ENCODE peak calls at places on chromosomes 11 and 22, in seven cellular contexts. S is IMR-90; A is kidney; W is caudate nucleus; I is CD8-positive, alpha-beta T cell; M is K562; R is cardiac muscle cell. D is an unnamed sample.

GRCh38 chr11:11973361-11973800 is 35.0 kb downstream of the DKK3 start:
- DNase-seq in S (peak), A (peak), W (no peak), I (no peak), M (no peak), R (peak), D (no peak)

GRCh38 chr22:20919718-20920117 is 2.5 kb downstream of the CRKL start:
- DNase-seq in S (no peak), A (no peak), W (no peak), I (no peak), M (no peak), R (no peak), D (no peak)

GRCh38 chr22:44182591-44183588 is 2.2 kb downstream of the PARVG start:
- DNase-seq in S (no peak), A (peak), W (no peak), I (peak), M (no peak), R (no peak), D (peak)

GRCh38 chr11:61082931-61083531 is 19.3 kb upstream of the CD5 start:
- DNase-seq in S (no peak), A (no peak), W (no peak), I (no peak), M (no peak), R (no peak), D (no peak)

GRCh38 chr11:32210601-32211000 is 119.7 kb downstream of the RCN1 start:
- DNase-seq in S (peak), A (no peak), W (no peak), I (no peak), M (no peak), R (peak), D (no peak)

GRCh38 chr11:69906453-69906907 is 87.3 kb upstream of the FGF3 start:
- DNase-seq in S (peak), A (no peak), W (no peak), I (no peak), M (no peak), R (no peak), D (no peak)

GRCh38 chr11:43576834-43577521 is 103.6 kb upstream of the HSD17B12 start:
- DNase-seq in S (peak), A (no peak), W (no peak), I (no peak), M (peak), R (peak), D (no peak)

GRCh38 chr11:34599406-34599901 is 21.4 kb upstream of the EHF start:
- DNase-seq in S (peak), A (no peak), W (no peak), I (no peak), M (peak), R (peak), D (no peak)

GRCh38 chr11:60625262-60625661 is 74.2 kb upstream of the MS4A8 start:
- DNase-seq in S (peak), A (no peak), W (no peak), I (no peak), M (peak), R (peak), D (no peak)

GRCh38 chr11:2450321-2451041 is 5.7 kb downstream of the KCNQ1 start:
- DNase-seq in S (no peak), A (no peak), W (no peak), I (no peak), M (no peak), R (no peak), D (no peak)

GRCh38 chr22:29382575-29383328 is 5.6 kb downstream of the AP1B1 start:
- DNase-seq in S (no peak), A (no peak), W (no peak), I (no peak), M (peak), R (no peak), D (no peak)

GRCh38 chr22:43867839-43868652 is 5.7 kb upstream of the SULT4A1 start:
- DNase-seq in S (peak), A (peak), W (no peak), I (no peak), M (peak), R (peak), D (no peak)

GRCh38 chr22:41290262-41291221 is 4.6 kb upstream of the RANGAP1 start:
- DNase-seq in S (peak), A (no peak), W (no peak), I (no peak), M (no peak), R (peak), D (no peak)

GRCh38 chr22:29302681-29303465 is 3.6 kb upstream of the GAS2L1 start:
- DNase-seq in S (no peak), A (no peak), W (no peak), I (no peak), M (no peak), R (peak), D (no peak)

DNA sequence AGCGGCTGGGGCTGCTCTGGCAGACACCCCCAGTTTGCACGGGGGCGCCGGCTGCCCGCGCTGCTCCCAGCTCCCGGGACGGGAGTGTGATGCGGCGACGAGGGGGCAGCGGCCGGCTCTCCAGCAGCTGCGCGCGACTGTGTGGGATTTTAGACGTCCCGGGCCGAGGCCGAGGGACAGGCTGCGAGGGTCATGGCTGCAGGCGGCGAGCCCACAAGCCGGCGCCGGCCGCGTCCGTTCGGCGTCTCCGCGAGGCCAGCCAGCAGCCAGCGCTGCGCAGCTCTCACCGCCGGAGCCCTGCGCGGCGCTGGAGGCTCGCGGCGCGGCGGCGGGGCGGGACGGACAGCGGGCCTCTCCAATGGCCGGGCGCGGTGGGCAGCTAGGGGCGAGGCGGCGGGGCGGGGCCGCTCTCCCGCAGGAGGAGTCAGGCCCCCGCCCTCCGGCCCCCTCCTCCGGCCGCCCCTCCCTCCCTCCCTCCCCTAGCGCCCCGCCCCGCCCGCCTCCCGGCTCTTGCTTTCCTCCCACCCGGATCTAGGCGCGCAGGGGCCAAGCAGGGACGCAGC is at the start of gene FZD4:
- DNase-seq in S (peak), A (peak), W (peak), I (peak), M (peak), R (peak), D (peak)
- H3K27ac ChIP-seq in S (peak), A (peak), W (peak), I (no peak), M (peak), R (peak), D (peak)

DNA sequence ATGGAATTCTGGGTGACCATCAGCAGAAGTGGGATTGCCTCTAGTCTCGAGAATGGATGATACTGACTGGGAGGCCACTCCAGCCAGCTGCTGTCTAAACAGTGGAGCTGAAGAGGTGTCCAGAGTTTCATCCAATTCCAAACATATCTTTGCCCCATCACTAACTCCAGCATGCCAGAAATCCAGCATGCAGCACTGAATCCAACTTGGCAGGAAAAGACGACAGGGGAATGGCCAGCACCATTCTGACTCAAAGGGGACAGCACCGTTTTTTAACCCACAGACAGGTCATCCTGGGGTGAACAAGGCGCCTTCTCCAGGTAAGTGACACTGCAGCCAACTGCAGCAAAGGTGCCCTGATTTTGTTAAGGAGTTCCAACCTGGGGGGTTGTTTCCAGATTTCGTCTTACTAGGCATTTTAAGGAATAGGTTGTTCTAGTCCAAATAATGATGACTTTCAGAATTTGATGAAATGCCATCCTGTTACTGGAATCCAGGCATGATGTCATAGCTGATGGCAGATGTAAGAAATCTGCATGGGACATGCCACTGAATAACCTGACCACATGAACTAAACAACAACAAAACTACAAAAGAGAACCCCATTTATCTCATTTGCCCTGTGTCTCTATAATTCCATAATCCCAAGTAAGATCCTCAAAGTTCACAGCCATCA is 32.3 kb downstream of the FEZ1 start:
- DNase-seq in S (peak), A (no peak), W (no peak), I (no peak), M (no peak), R (no peak), D (no peak)
- H3K27ac ChIP-seq in S (no peak), A (no peak), W (peak), I (no peak), M (no peak), R (no peak), D (no peak)

GRCh38 chr11:46693597-46694012 is 6.8 kb downstream of the ARHGAP1 start:
- DNase-seq in S (peak), A (no peak), W (no peak), I (no peak), M (no peak), R (peak), D (no peak)

GRCh38 chr11:46694095-46694494 is 6.3 kb downstream of the ARHGAP1 start:
- DNase-seq in S (no peak), A (no peak), W (no peak), I (no peak), M (peak), R (no peak), D (no peak)

GRCh38 chr11:46695345-46696211 is 4.8 kb downstream of the ARHGAP1 start:
- DNase-seq in S (no peak), A (no peak), W (no peak), I (no peak), M (no peak), R (no peak), D (no peak)

GRCh38 chr11:46696212-46696558 is 4.2 kb downstream of the ARHGAP1 start:
- DNase-seq in S (no peak), A (no peak), W (peak), I (no peak), M (no peak), R (no peak), D (no peak)

DNA sequence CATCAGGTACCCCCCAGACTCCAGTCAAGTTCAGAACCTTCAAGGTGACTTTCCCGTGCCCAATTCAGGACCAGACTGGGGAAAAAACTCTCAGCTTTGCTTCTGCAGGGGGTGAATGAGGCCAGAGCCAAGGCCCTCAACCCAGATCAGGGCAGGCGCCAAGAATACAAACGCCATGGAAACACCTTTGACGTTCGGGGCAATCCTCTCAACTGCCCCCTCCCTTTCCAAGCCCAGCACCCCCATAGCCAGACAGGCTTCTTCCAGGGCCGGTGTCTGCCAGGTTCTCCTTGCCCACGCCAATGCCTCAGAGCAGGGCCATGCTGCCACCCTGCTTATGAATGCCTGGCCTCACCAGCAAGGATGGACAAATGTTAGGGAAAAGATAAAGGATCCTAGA is 5.8 kb downstream of the ARHGAP1 start:
- DNase-seq in S (no peak), A (no peak), W (no peak), I (no peak), M (no peak), R (no peak), D (no peak)
- H3K27ac ChIP-seq in S (no peak), A (peak), W (peak), I (no peak), M (peak), R (no peak), D (no peak)

DNA sequence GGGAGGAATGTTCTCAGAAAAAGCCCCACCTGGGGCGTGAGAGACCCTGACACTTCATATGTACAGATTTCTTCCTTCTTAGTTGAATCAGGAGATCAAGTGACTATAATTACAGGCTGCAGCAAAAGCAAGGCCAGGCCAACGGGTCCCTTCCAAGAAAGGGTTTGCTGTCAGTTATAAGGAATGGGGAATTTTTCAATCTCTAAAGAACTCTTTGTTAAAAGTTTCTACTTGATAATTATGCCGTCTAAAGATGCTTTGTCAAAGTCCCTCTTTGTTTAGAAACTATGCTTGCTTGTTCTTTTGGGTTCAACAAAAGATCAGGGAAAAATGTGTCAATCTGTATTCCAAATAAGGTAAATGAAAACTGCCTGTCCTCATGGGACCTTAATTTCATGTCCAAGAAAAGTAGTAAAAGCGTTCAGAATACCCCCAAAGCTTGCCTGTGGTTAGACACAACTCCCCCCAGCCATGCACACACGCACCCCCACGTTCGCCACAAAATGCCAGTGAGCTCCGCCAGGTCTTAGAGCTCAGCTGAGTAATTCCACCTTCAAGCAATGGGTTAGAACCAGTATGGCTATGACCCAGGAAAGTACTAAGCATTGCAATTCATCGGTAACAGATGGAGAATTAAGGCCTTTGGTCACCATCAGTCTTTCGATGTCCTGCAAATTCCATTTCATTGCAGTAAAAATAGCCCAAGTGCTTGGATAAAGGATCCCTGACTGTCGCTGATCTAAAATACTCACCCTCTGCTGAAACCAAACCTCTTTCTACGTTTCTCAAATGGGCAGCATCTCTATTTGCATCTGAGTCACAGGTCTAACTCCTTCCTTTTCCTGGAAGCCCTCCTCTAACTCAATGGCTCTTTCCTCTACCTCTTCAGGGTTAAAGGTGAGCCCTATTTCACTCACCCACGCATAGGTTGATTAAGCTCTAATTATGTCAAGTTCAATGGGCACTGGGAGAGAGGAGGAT is 419.2 kb upstream of the SYN3 start:
- DNase-seq in S (no peak), A (no peak), W (no peak), I (no peak), M (no peak), R (no peak), D (no peak)
- H3K27ac ChIP-seq in S (no peak), A (no peak), W (no peak), I (no peak), M (no peak), R (no peak), D (no peak)

DNA sequence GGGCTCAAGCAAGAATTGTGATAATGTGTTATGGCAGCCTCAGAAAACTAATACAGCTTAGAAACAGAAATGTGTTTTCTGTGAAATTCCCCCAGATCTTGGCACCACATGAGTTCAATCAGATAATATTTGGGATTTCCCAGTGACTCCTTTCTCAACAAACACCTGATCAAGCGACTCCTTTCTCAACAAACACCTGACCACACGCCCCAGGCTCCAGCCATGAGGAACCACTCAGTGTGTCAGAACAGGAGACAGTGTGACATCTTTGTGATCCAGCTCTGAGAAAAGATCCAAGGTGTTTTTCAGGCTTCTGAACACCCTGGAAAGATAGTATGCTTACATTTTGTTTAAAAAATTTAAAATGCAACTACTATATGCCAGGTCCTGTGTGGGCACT is 1.9 kb upstream of the UVRAG start:
- DNase-seq in S (no peak), A (no peak), W (no peak), I (peak), M (no peak), R (no peak), D (no peak)
- H3K27ac ChIP-seq in S (no peak), A (no peak), W (no peak), I (no peak), M (no peak), R (peak), D (no peak)

GRCh38 chr11:112780351-112781043 is 180.7 kb upstream of the NCAM1 start:
- DNase-seq in S (peak), A (no peak), W (no peak), I (no peak), M (peak), R (peak), D (no peak)
- H3K27ac ChIP-seq in S (no peak), A (no peak), W (no peak), I (no peak), M (no peak), R (no peak), D (no peak)

DNA sequence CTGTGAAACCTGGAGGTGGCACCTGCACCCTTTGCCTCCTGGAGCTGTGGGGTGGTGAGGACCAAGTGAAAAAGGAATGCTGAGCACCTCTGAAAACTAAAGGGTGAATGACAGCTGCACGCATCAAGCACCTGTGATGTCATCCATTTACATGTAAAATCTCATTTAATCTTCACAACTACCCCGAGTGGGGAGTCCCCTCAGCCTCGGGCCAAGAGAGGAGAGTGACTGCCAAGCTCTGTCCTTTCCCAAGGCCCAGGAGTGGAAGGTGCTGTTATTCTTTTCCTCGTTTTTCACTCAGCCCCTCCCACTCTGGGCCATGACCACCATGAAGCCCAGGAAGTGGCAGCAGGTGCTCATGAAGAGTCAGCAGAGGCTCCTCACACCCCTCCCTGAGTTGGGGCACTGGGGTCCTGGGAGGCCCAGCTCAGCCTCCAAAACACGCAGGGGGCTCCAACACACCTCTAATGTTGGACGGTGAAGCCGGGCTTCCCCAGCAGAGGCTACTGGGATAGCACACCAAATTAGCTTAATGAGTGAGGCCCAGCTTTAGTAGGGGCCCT is 35.7 kb downstream of the NECTIN1 start:
- DNase-seq in S (no peak), A (no peak), W (no peak), I (no peak), M (no peak), R (no peak), D (no peak)
- H3K27ac ChIP-seq in S (no peak), A (no peak), W (no peak), I (no peak), M (no peak), R (no peak), D (no peak)

DNA sequence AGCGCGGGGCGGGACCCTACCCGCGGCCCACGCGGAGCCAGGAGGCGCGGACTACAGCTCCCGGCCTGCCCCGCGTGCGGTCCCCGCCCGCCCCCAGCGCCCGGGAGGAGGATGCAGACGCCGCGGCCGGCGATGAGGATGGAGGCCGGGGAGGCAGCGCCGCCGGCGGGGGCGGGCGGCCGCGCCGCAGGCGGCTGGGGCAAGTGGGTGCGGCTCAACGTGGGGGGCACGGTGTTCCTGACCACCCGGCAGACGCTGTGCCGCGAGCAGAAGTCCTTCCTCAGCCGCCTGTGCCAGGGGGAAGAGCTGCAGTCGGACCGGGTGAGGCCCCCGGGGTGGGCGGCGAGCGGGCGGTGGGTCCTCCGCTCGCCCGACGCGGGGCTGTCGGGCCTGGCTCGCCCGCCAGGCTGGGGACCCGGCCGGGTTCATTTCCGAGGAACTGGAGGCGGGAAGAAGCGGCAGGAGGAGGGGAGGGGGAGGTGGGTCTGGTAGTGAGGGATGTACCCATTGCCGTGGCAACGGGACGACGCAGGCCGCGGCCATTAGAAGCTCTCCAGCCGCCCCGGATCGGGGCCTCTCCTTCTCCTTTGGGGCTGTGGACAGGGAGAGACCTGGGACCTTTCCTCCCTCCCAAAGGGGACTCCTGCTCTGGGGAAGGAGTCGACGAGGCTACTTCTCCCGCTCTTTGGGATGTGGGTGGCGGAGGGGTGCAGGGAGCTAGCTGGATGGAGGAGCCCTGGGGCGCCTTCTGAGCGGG is at the start of gene KCTD17:
- DNase-seq in S (peak), A (peak), W (peak), I (peak), M (peak), R (peak), D (peak)
- H3K27ac ChIP-seq in S (peak), A (no peak), W (peak), I (peak), M (no peak), R (no peak), D (no peak)